ENCODE peak calls at places on chromosomes 1 and 21, in eight cellular contexts. T is dorsolateral prefrontal cortex, A is upper lobe of right lung, S is ovary, X is WERI-Rb-1, J is lower lobe of right lung, Q is GM12878, N is Calu3. G is an unnamed sample.

GRCh38 chr21:35457097-35457496 is 408.0 kb upstream of the RUNX1 start:
- DNase-seq in T (no peak), A (no peak), S (no peak), X (no peak), J (no peak), Q (no peak), N (no peak), G (no peak)

GRCh38 chr1:181640959-181641358 is 157.6 kb downstream of the CACNA1E start:
- DNase-seq in T (no peak), A (no peak), S (no peak), X (no peak), J (no peak), Q (no peak), N (no peak), G (no peak)

GRCh38 chr1:61343623-61344257 is 261.4 kb downstream of the NFIA start:
- DNase-seq in T (no peak), A (no peak), S (no peak), X (no peak), J (no peak), Q (no peak), N (no peak), G (no peak)

GRCh38 chr1:228350831-228351781 is 55.5 kb downstream of the TRIM11 start:
- DNase-seq in T (no peak), A (no peak), S (peak), X (no peak), J (peak), Q (no peak), N (no peak), G (no peak)

GRCh38 chr1:6209661-6210605 is 4.0 kb downstream of the RNF207 start:
- DNase-seq in T (no peak), A (no peak), S (no peak), X (peak), J (no peak), Q (no peak), N (no peak), G (no peak)

GRCh38 chr1:207952617-207953542 is 42.0 kb upstream of the CD34 start:
- DNase-seq in T (no peak), A (no peak), S (no peak), X (no peak), J (no peak), Q (no peak), N (no peak), G (no peak)

GRCh38 chr1:228463559-228464455 is 23.4 kb upstream of the RNF187 start:
- DNase-seq in T (no peak), A (no peak), S (no peak), X (no peak), J (no peak), Q (no peak), N (peak), G (no peak)

GRCh38 chr21:45998871-45999580 is 17.5 kb downstream of the COL6A1 start:
- DNase-seq in T (no peak), A (no peak), S (peak), X (peak), J (peak), Q (no peak), N (no peak), G (no peak)

GRCh38 chr1:6414443-6414844 is 5.3 kb downstream of the HES2 start:
- DNase-seq in T (no peak), A (no peak), S (no peak), X (peak), J (no peak), Q (peak), N (peak), G (no peak)

GRCh38 chr1:212040629-212041028 is 5.1 kb downstream of the DTL start:
- DNase-seq in T (no peak), A (no peak), S (no peak), X (no peak), J (no peak), Q (no peak), N (peak), G (no peak)

GRCh38 chr1:179058343-179059184 is 23.3 kb upstream of the TOR3A start:
- DNase-seq in T (no peak), A (no peak), S (no peak), X (no peak), J (no peak), Q (no peak), N (no peak), G (no peak)

GRCh38 chr1:54808443-54809207 is 7.5 kb upstream of the TTC22 start:
- DNase-seq in T (no peak), A (no peak), S (no peak), X (no peak), J (no peak), Q (no peak), N (no peak), G (no peak)

GRCh38 chr1:156476501-156477298 is 23.9 kb downstream of the MEF2D start:
- DNase-seq in T (no peak), A (no peak), S (peak), X (no peak), J (no peak), Q (no peak), N (peak), G (no peak)

GRCh38 chr1:246506785-246507639 is at the start of gene SMYD3:
- DNase-seq in T (peak), A (peak), S (peak), X (peak), J (peak), Q (peak), N (peak), G (no peak)
- TF ChIP-seq CTCF in T (peak), A (peak), S (no peak), X (peak), J (no peak), Q (no peak), N (no peak), G (no peak)

DNA sequence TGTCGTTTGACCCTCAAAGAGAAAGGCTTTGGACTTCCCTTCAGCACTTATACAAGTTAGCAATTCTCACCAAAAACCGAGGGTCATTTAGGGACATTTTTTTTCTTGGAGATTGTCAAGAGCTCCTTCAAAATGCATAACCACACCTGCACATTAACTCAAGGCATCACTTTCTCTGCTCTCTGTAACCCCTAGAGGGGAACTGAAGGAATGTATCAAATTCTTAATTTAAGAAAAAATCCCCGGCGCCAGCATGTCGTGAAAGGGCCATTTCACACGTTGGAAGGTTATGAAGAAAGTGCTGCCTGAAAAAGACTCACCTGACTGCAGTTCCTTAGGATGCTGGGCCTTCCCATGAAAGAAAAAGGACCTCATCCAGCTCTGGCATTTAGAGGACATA is 131.6 kb upstream of the ZC3H12A start:
- DNase-seq in T (no peak), A (no peak), S (no peak), X (no peak), J (no peak), Q (no peak), N (no peak), G (no peak)
- TF ChIP-seq CTCF in T (no peak), A (no peak), S (no peak), X (no peak), J (no peak), Q (no peak), N (no peak), G (no peak)

GRCh38 chr1:25702101-25702775 is 85.6 kb downstream of the MAN1C1 start:
- DNase-seq in T (no peak), A (no peak), S (no peak), X (peak), J (no peak), Q (no peak), N (no peak), G (no peak)

GRCh38 chr1:25703041-25703440 is 86.5 kb downstream of the MAN1C1 start:
- DNase-seq in T (no peak), A (no peak), S (no peak), X (no peak), J (no peak), Q (no peak), N (no peak), G (no peak)

GRCh38 chr1:25705699-25706098 is 89.1 kb downstream of the MAN1C1 start:
- DNase-seq in T (no peak), A (no peak), S (no peak), X (no peak), J (no peak), Q (no peak), N (no peak), G (no peak)

GRCh38 chr1:25706146-25707089 is 89.8 kb downstream of the MAN1C1 start:
- DNase-seq in T (no peak), A (no peak), S (no peak), X (no peak), J (no peak), Q (no peak), N (no peak), G (no peak)

GRCh38 chr1:25703671-25704637 is 87.4 kb downstream of the MAN1C1 start:
- DNase-seq in T (no peak), A (no peak), S (no peak), X (no peak), J (no peak), Q (no peak), N (no peak), G (peak)
- TF ChIP-seq CTCF in T (no peak), A (no peak), S (no peak), X (no peak), J (no peak), Q (no peak), N (no peak), G (no peak)

GRCh38 chr1:161096514-161096913 is 1.6 kb upstream of the KLHDC9 start:
- DNase-seq in T (no peak), A (no peak), S (no peak), X (no peak), J (no peak), Q (no peak), N (no peak), G (peak)

GRCh38 chr1:161096015-161096414 is 2.1 kb upstream of the KLHDC9 start:
- DNase-seq in T (no peak), A (no peak), S (no peak), X (no peak), J (no peak), Q (peak), N (no peak), G (no peak)

GRCh38 chr1:161100534-161100933 is 2.4 kb downstream of the KLHDC9 start:
- DNase-seq in T (no peak), A (no peak), S (no peak), X (no peak), J (no peak), Q (no peak), N (no peak), G (no peak)

GRCh38 chr1:161099090-161099802 is 1.1 kb downstream of the KLHDC9 start:
- DNase-seq in T (no peak), A (no peak), S (no peak), X (no peak), J (no peak), Q (no peak), N (no peak), G (no peak)

DNA sequence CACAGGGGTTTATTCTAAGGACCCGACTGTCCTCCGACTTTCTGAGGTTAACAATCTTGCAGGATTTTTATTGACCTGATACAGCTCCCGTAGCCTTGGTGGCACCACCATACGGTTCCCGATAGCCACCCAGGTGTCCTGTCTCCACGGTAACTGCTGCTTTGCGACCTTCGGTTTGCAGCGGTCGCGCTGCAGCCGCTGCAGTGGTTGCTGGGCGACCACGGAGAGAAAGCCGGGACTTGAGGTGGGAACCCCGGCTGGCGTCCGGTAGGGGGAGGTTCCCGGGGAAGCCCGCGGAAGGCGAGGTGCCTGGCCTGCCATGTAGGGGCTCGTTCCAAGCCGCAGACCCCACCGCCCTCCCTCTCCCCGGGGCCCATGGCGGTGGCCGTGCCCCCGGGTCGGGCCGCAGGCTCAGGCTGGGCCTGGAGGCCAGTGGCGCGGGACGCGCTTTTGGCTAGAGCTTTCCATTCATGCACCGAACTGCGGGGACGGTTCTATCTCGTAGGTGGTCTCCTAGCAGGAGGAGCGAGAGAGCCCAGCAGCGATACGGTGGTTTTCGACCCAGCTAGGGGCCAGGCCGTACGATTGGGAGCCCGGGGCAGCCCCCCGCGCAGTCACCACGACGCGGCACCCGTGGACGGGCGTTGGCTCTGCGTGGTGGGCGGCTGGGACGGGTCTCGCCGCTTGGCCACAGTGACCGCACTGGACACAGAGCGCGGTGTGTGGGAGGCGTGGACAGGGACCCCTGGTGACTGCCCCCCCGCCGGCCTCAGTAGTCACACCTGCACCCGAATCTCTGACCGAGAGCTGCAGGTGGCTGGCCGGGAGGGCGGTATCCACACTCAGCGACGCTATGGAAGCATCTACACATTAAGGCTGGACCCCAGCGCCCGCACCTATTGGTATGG is at the start of gene KLHDC9:
- DNase-seq in T (peak), A (peak), S (peak), X (peak), J (peak), Q (peak), N (peak), G (peak)
- TF ChIP-seq CTCF in T (peak), A (peak), S (no peak), X (peak), J (no peak), Q (peak), N (no peak), G (no peak)

GRCh38 chr1:236394905-236395779 is 1.1 kb downstream of the EDARADD start:
- DNase-seq in T (no peak), A (no peak), S (peak), X (peak), J (no peak), Q (no peak), N (peak), G (no peak)
- TF ChIP-seq CTCF in T (no peak), A (no peak), S (no peak), X (no peak), J (no peak), Q (no peak), N (no peak), G (no peak)

GRCh38 chr1:246265481-246265880 is 241.6 kb downstream of the SMYD3 start:
- DNase-seq in T (no peak), A (no peak), S (no peak), X (no peak), J (no peak), Q (no peak), N (no peak), G (no peak)

GRCh38 chr1:246258250-246258649 is 248.8 kb downstream of the SMYD3 start:
- DNase-seq in T (no peak), A (no peak), S (no peak), X (no peak), J (no peak), Q (no peak), N (no peak), G (no peak)

GRCh38 chr1:246267426-246267825 is 239.7 kb downstream of the SMYD3 start:
- DNase-seq in T (no peak), A (no peak), S (no peak), X (no peak), J (no peak), Q (no peak), N (no peak), G (no peak)

GRCh38 chr1:246262281-246262680 is 244.8 kb downstream of the SMYD3 start:
- DNase-seq in T (no peak), A (no peak), S (no peak), X (no peak), J (no peak), Q (no peak), N (no peak), G (no peak)

DNA sequence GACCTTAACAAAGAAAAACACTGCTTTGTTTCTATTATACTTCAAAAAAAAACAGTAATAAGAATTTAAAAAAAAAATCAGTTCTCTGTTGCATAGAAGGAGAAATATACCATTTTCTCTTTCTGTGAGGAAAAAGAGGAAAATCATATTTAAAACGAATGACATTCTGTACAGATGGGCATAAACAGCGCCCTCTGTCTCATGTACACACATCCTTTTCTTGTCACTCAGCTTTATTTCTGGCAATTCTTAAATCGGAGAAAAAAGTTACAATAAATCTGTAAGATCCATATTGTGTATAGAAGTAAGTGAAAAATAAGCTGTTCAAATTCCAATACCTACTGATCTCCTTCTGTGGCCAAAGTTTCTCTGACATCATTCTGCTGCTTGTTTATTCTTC is 245.4 kb downstream of the SMYD3 start:
- DNase-seq in T (no peak), A (no peak), S (no peak), X (no peak), J (no peak), Q (no peak), N (no peak), G (no peak)
- TF ChIP-seq CTCF in T (no peak), A (no peak), S (no peak), X (peak), J (no peak), Q (no peak), N (no peak), G (no peak)

DNA sequence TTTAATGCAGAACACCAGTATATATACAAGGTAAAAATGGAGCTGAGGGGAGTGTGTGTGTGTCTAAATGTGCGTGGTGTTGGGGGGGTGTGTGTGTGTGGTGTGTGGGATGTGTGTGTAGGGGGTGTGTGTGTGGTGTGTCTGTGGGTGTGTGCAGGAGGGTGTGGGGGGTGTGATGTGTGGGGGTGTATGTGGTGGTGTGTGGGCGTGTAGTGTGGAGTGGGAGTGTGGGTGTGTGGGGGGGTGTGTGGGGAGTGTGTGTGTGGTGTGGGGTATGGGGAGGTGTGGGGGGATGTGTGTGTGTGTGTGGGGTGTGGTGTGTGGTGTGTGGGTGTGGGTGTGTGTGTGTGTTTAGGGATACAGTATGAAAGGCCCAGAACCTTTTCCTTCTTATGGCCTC is 202.3 kb upstream of the CACYBP start:
- DNase-seq in T (no peak), A (no peak), S (no peak), X (no peak), J (no peak), Q (no peak), N (no peak), G (no peak)
- TF ChIP-seq CTCF in T (no peak), A (no peak), S (no peak), X (no peak), J (no peak), Q (no peak), N (no peak), G (no peak)

G was measured in ascending aorta.